ENCODE peak calls at places on chromosomes 3 and 15, in five cellular contexts. One of them, this sample, is unnamed.
A peak's percentile ranks its signal among the peaks of the same experiment; 100 is the strongest.

GRCh38 chr3:100603449-100603848 is 6.0 kb upstream of the ADGRG7 start:
- DNase-seq in ovary: no peak
- DNase-seq in skeletal muscle cell: no peak
- DNase-seq in colonic mucosa: no peak
- DNase-seq in naive thymus-derived CD4-positive, alpha-beta T cell: no peak
- DNase-seq in this sample: no peak

GRCh38 chr3:130792241-130792640 is 45.6 kb upstream of the PIK3R4 start:
- DNase-seq in ovary: no peak
- DNase-seq in skeletal muscle cell: no peak
- DNase-seq in colonic mucosa: no peak
- DNase-seq in naive thymus-derived CD4-positive, alpha-beta T cell: no peak
- DNase-seq in this sample: no peak

GRCh38 chr3:18100126-18100525 is 325.0 kb downstream of the SATB1 start:
- DNase-seq in ovary: no peak
- DNase-seq in skeletal muscle cell: no peak
- DNase-seq in colonic mucosa: no peak
- DNase-seq in naive thymus-derived CD4-positive, alpha-beta T cell: no peak
- DNase-seq in this sample: no peak

GRCh38 chr3:45979378-45979777 is 16.2 kb downstream of the FYCO1 start:
- DNase-seq in ovary: no peak
- DNase-seq in skeletal muscle cell: no peak
- DNase-seq in colonic mucosa: no peak
- DNase-seq in naive thymus-derived CD4-positive, alpha-beta T cell: no peak
- DNase-seq in this sample: no peak

GRCh38 chr3:108862865-108863798 is 40.5 kb downstream of the TRAT1 start:
- DNase-seq in ovary: no peak
- DNase-seq in skeletal muscle cell: peak; percentile 17
- DNase-seq in colonic mucosa: no peak
- DNase-seq in naive thymus-derived CD4-positive, alpha-beta T cell: no peak
- DNase-seq in this sample: no peak

GRCh38 chr3:134641671-134642300 is 9.0 kb downstream of the KY start:
- DNase-seq in ovary: no peak
- DNase-seq in skeletal muscle cell: no peak
- DNase-seq in colonic mucosa: peak; percentile 6
- DNase-seq in naive thymus-derived CD4-positive, alpha-beta T cell: no peak
- DNase-seq in this sample: peak; percentile 19

GRCh38 chr3:39519076-39519475 is 51.6 kb downstream of the MOBP start:
- DNase-seq in ovary: no peak
- DNase-seq in skeletal muscle cell: no peak
- DNase-seq in colonic mucosa: no peak
- DNase-seq in naive thymus-derived CD4-positive, alpha-beta T cell: no peak
- DNase-seq in this sample: no peak

GRCh38 chr15:77025941-77026411 is 31.1 kb downstream of the PSTPIP1 start:
- DNase-seq in ovary: peak; percentile 7
- DNase-seq in skeletal muscle cell: no peak
- DNase-seq in colonic mucosa: peak; percentile 15
- DNase-seq in naive thymus-derived CD4-positive, alpha-beta T cell: peak; percentile 16
- DNase-seq in this sample: no peak

GRCh38 chr3:114179575-114179974 is 723 bp upstream of the DRD3 start:
- DNase-seq in ovary: no peak
- DNase-seq in skeletal muscle cell: no peak
- DNase-seq in colonic mucosa: no peak
- DNase-seq in naive thymus-derived CD4-positive, alpha-beta T cell: no peak
- DNase-seq in this sample: no peak

GRCh38 chr3:136595862-136596697 is 156.1 kb downstream of the STAG1 start:
- DNase-seq in ovary: no peak
- DNase-seq in skeletal muscle cell: no peak
- DNase-seq in colonic mucosa: no peak
- DNase-seq in naive thymus-derived CD4-positive, alpha-beta T cell: no peak
- DNase-seq in this sample: no peak

GRCh38 chr15:101805605-101806345 is 2.5 kb downstream of the OR4F6 start:
- DNase-seq in ovary: no peak
- DNase-seq in skeletal muscle cell: no peak
- DNase-seq in colonic mucosa: no peak
- DNase-seq in naive thymus-derived CD4-positive, alpha-beta T cell: no peak
- DNase-seq in this sample: no peak

GRCh38 chr3:25782938-25783660 is at the start of gene NGLY1:
- DNase-seq in ovary: peak; percentile 80
- DNase-seq in skeletal muscle cell: peak; percentile 34
- DNase-seq in colonic mucosa: peak; percentile 88
- DNase-seq in naive thymus-derived CD4-positive, alpha-beta T cell: peak; percentile 88
- DNase-seq in this sample: peak; percentile 80

GRCh38 chr15:101316529-101316928 is 21.5 kb upstream of the SNRPA1 start:
- DNase-seq in ovary: no peak
- DNase-seq in skeletal muscle cell: no peak
- DNase-seq in colonic mucosa: no peak
- DNase-seq in naive thymus-derived CD4-positive, alpha-beta T cell: no peak
- DNase-seq in this sample: no peak

GRCh38 chr3:59480486-59480995 is 430.7 kb upstream of the CFAP20DC start:
- DNase-seq in ovary: no peak
- DNase-seq in skeletal muscle cell: peak; percentile 44
- DNase-seq in colonic mucosa: no peak
- DNase-seq in naive thymus-derived CD4-positive, alpha-beta T cell: no peak
- DNase-seq in this sample: no peak

GRCh38 chr3:28576590-28577220 is 228.1 kb upstream of the AZI2 start:
- DNase-seq in ovary: no peak
- DNase-seq in skeletal muscle cell: no peak
- DNase-seq in colonic mucosa: no peak
- DNase-seq in naive thymus-derived CD4-positive, alpha-beta T cell: no peak
- DNase-seq in this sample: no peak

GRCh38 chr3:52633786-52634185 is 51.9 kb downstream of the PBRM1 start:
- DNase-seq in ovary: no peak
- DNase-seq in skeletal muscle cell: no peak
- DNase-seq in colonic mucosa: no peak
- DNase-seq in naive thymus-derived CD4-positive, alpha-beta T cell: no peak
- DNase-seq in this sample: no peak

GRCh38 chr3:113193298-113193697 is 18.1 kb upstream of the BOC start:
- DNase-seq in ovary: no peak
- DNase-seq in skeletal muscle cell: no peak
- DNase-seq in colonic mucosa: no peak
- DNase-seq in naive thymus-derived CD4-positive, alpha-beta T cell: no peak
- DNase-seq in this sample: no peak

GRCh38 chr3:186882881-186883685 is 40.6 kb downstream of the ADIPOQ start:
- DNase-seq in ovary: no peak
- DNase-seq in skeletal muscle cell: peak; percentile 56
- DNase-seq in colonic mucosa: no peak
- DNase-seq in naive thymus-derived CD4-positive, alpha-beta T cell: peak; percentile 64
- DNase-seq in this sample: no peak

GRCh38 chr3:41241159-41241558 is 41.9 kb downstream of the CTNNB1 start:
- DNase-seq in ovary: no peak
- DNase-seq in skeletal muscle cell: no peak
- DNase-seq in colonic mucosa: no peak
- DNase-seq in naive thymus-derived CD4-positive, alpha-beta T cell: no peak
- DNase-seq in this sample: no peak

GRCh38 chr3:188901126-188901525 is 270.6 kb upstream of the TPRG1 start:
- DNase-seq in ovary: no peak
- DNase-seq in skeletal muscle cell: no peak
- DNase-seq in colonic mucosa: no peak
- DNase-seq in naive thymus-derived CD4-positive, alpha-beta T cell: no peak
- DNase-seq in this sample: no peak

GRCh38 chr15:83380682-83381081 is 66.5 kb upstream of the SH3GL3 start:
- DNase-seq in ovary: no peak
- DNase-seq in skeletal muscle cell: no peak
- DNase-seq in colonic mucosa: peak; percentile 21
- DNase-seq in naive thymus-derived CD4-positive, alpha-beta T cell: peak; percentile 33
- DNase-seq in this sample: no peak

GRCh38 chr3:126464494-126464893 is 11.2 kb downstream of the ZXDC start:
- DNase-seq in ovary: no peak
- DNase-seq in skeletal muscle cell: no peak
- DNase-seq in colonic mucosa: no peak
- DNase-seq in naive thymus-derived CD4-positive, alpha-beta T cell: no peak
- DNase-seq in this sample: no peak

GRCh38 chr15:25235391-25235790 is 203.4 kb downstream of the UBE3A start:
- DNase-seq in ovary: no peak
- DNase-seq in skeletal muscle cell: no peak
- DNase-seq in colonic mucosa: no peak
- DNase-seq in naive thymus-derived CD4-positive, alpha-beta T cell: no peak
- DNase-seq in this sample: no peak

GRCh38 chr3:29914861-29915524 is 634.1 kb downstream of the RBMS3 start:
- DNase-seq in ovary: no peak
- DNase-seq in skeletal muscle cell: peak; percentile 47
- DNase-seq in colonic mucosa: no peak
- DNase-seq in naive thymus-derived CD4-positive, alpha-beta T cell: no peak
- DNase-seq in this sample: no peak

GRCh38 chr3:65042675-65043074 is 354.9 kb upstream of the ADAMTS9 start:
- DNase-seq in ovary: no peak
- DNase-seq in skeletal muscle cell: no peak
- DNase-seq in colonic mucosa: no peak
- DNase-seq in naive thymus-derived CD4-positive, alpha-beta T cell: no peak
- DNase-seq in this sample: no peak

GRCh38 chr15:92733090-92733933 is 77.7 kb upstream of the FAM174B start:
- DNase-seq in ovary: no peak
- DNase-seq in skeletal muscle cell: no peak
- DNase-seq in colonic mucosa: no peak
- DNase-seq in naive thymus-derived CD4-positive, alpha-beta T cell: no peak
- DNase-seq in this sample: no peak

GRCh38 chr3:41598804-41599481 is 363.0 kb downstream of the ULK4 start:
- DNase-seq in ovary: no peak
- DNase-seq in skeletal muscle cell: no peak
- DNase-seq in colonic mucosa: no peak
- DNase-seq in naive thymus-derived CD4-positive, alpha-beta T cell: no peak
- DNase-seq in this sample: no peak

GRCh38 chr15:69595009-69595825 is 142.6 kb downstream of the RPLP1 start:
- DNase-seq in ovary: no peak
- DNase-seq in skeletal muscle cell: no peak
- DNase-seq in colonic mucosa: no peak
- DNase-seq in naive thymus-derived CD4-positive, alpha-beta T cell: no peak
- DNase-seq in this sample: no peak
- H3K4me3 ChIP-seq in ovary: no peak overlapping the region
- H3K4me3 ChIP-seq in skeletal muscle cell: no peak overlapping the region
- H3K4me3 ChIP-seq in colonic mucosa: no peak overlapping the region
- H3K4me3 ChIP-seq in naive thymus-derived CD4-positive, alpha-beta T cell: no peak overlapping the region
- H3K4me3 ChIP-seq in this sample: no peak overlapping the region

GRCh38 chr3:170062068-170062467 is 24.3 kb downstream of the GPR160 start:
- DNase-seq in ovary: no peak
- DNase-seq in skeletal muscle cell: no peak
- DNase-seq in colonic mucosa: no peak
- DNase-seq in naive thymus-derived CD4-positive, alpha-beta T cell: no peak
- DNase-seq in this sample: no peak
- H3K4me3 ChIP-seq in ovary: no peak overlapping the region
- H3K4me3 ChIP-seq in skeletal muscle cell: no peak overlapping the region
- H3K4me3 ChIP-seq in colonic mucosa: no peak overlapping the region
- H3K4me3 ChIP-seq in naive thymus-derived CD4-positive, alpha-beta T cell: no peak overlapping the region
- H3K4me3 ChIP-seq in this sample: no peak overlapping the region

DNA sequence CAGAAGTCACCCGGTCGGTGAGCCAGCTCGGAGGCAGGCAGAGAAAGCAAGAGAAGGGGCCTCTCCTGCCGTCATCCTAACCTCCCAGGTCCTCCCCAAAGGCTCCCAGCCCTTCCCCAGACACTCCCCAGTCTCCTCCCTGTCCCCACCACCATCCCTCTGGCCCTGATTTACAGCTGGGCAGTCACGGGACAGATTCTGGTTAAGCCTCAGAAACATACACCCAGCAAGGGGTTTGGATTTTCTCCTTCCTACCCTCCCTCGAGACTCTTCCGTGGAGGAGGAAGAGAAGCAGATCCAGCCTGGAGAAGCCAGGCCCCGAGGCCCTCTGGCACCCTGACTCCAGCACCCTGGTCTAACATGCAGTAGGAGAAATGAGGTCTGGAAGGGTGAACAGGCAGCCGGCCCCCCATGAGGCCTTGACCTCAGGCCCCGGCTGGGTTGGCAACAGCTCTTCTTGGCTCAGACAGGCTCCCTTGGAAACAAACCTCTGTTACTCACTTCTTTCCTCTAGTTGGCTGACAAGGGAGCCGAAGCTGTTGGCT is 73.5 kb downstream of the CPN2 start:
- DNase-seq in ovary: peak; percentile 87
- DNase-seq in skeletal muscle cell: no peak
- DNase-seq in colonic mucosa: no peak
- DNase-seq in naive thymus-derived CD4-positive, alpha-beta T cell: no peak
- DNase-seq in this sample: no peak
- H3K4me3 ChIP-seq in ovary: no peak overlapping the region
- H3K4me3 ChIP-seq in skeletal muscle cell: no peak overlapping the region
- H3K4me3 ChIP-seq in colonic mucosa: no peak overlapping the region
- H3K4me3 ChIP-seq in naive thymus-derived CD4-positive, alpha-beta T cell: no peak overlapping the region
- H3K4me3 ChIP-seq in this sample: no peak overlapping the region

GRCh38 chr3:181707980-181708379 is 3.7 kb upstream of the SOX2 start:
- DNase-seq in ovary: no peak
- DNase-seq in skeletal muscle cell: no peak
- DNase-seq in colonic mucosa: no peak
- DNase-seq in naive thymus-derived CD4-positive, alpha-beta T cell: no peak
- DNase-seq in this sample: no peak

GRCh38 chr3:181712190-181712504 is 422 bp downstream of the SOX2 start:
- DNase-seq in ovary: no peak
- DNase-seq in skeletal muscle cell: no peak
- DNase-seq in colonic mucosa: no peak
- DNase-seq in naive thymus-derived CD4-positive, alpha-beta T cell: no peak
- DNase-seq in this sample: no peak

GRCh38 chr3:181710581-181711255 is 1.0 kb upstream of the SOX2 start:
- DNase-seq in ovary: no peak
- DNase-seq in skeletal muscle cell: no peak
- DNase-seq in colonic mucosa: no peak
- DNase-seq in naive thymus-derived CD4-positive, alpha-beta T cell: no peak
- DNase-seq in this sample: no peak

GRCh38 chr3:181711325-181712135 is at the start of gene SOX2:
- DNase-seq in ovary: no peak
- DNase-seq in skeletal muscle cell: no peak
- DNase-seq in colonic mucosa: peak; percentile 57
- DNase-seq in naive thymus-derived CD4-positive, alpha-beta T cell: no peak
- DNase-seq in this sample: no peak

GRCh38 chr3:181709537-181710279 is 2.0 kb upstream of the SOX2 start:
- DNase-seq in ovary: peak; percentile 36
- DNase-seq in skeletal muscle cell: no peak
- DNase-seq in colonic mucosa: peak; percentile 82
- DNase-seq in naive thymus-derived CD4-positive, alpha-beta T cell: peak; percentile 67
- DNase-seq in this sample: no peak
- H3K4me3 ChIP-seq in ovary: no peak overlapping the region
- H3K4me3 ChIP-seq in skeletal muscle cell: no peak overlapping the region
- H3K4me3 ChIP-seq in colonic mucosa: no peak overlapping the region
- H3K4me3 ChIP-seq in naive thymus-derived CD4-positive, alpha-beta T cell: no peak overlapping the region
- H3K4me3 ChIP-seq in this sample: no peak overlapping the region

This sample was measured in CD8-positive, alpha-beta T cell.